ENCODE peak calls at places on chromosomes 7 and 10, in ten cellular contexts. X is fibroblast of lung; Z is right cardiac atrium; M is SJSA1; P is sigmoid colon; A is pancreas; F is right lobe of liver; W is naive thymus-derived CD4-positive, alpha-beta T cell; J is spleen; U is tibial nerve. E is an unnamed sample. For H3K9me3, the result is how much of the 10 kb centered on the place peaks cover.

GRCh38 chr10:120115959-120116358 is 223.4 kb downstream of the SEC23IP start:
- DNase-seq in U (no peak), P (no peak), J (no peak), M (no peak), W (no peak), Z (no peak), X (no peak), F (no peak), A (no peak), E (no peak)

GRCh38 chr10:131094406-131095108 is 217.0 kb downstream of the TCERG1L start:
- DNase-seq in P (no peak), J (no peak), U (peak), A (no peak), X (no peak), M (no peak), Z (no peak), W (no peak), F (no peak), E (peak)

GRCh38 chr10:44466236-44466635 is 81.3 kb upstream of the CXCL12 start:
- DNase-seq in W (no peak), F (no peak), U (no peak), Z (no peak), X (peak), A (no peak), P (no peak), J (no peak), M (no peak), E (no peak)

GRCh38 chr7:50738932-50739331 is 43.8 kb downstream of the GRB10 start:
- DNase-seq in Z (no peak), W (no peak), M (no peak), F (no peak), J (no peak), X (no peak), U (no peak), P (no peak), A (no peak), E (no peak)

GRCh38 chr7:39735903-39736302 is 112.5 kb downstream of the RALA start:
- DNase-seq in Z (no peak), W (no peak), U (no peak), F (no peak), P (no peak), M (no peak), J (no peak), A (no peak), X (peak), E (no peak)

GRCh38 chr10:97013568-97013967 is 172.2 kb downstream of the SLIT1 start:
- DNase-seq in M (no peak), J (no peak), P (no peak), F (no peak), W (no peak), X (no peak), U (no peak), A (no peak), Z (no peak), E (no peak)

GRCh38 chr10:100743626-100744135 is 1.7 kb upstream of the PAX2 start:
- DNase-seq in Z (no peak), X (peak), A (no peak), W (no peak), M (no peak), P (peak), U (no peak), F (peak), J (no peak), E (no peak)

GRCh38 chr7:27677912-27678612 is 15.4 kb upstream of the HIBADH start:
- DNase-seq in Z (no peak), M (peak), X (peak), P (no peak), J (no peak), F (no peak), W (no peak), U (no peak), A (no peak), E (no peak)

GRCh38 chr10:110355181-110355831 is 50.6 kb upstream of the SMNDC1 start:
- DNase-seq in A (no peak), Z (no peak), M (no peak), W (no peak), U (no peak), X (no peak), F (no peak), J (peak), P (peak), E (no peak)

GRCh38 chr7:125857606-125858005 is 928.0 kb upstream of the POT1 start:
- DNase-seq in Z (no peak), U (no peak), X (peak), P (no peak), J (no peak), A (no peak), W (no peak), M (no peak), F (no peak), E (no peak)

GRCh38 chr10:130403153-130403890 is 267.1 kb downstream of the GLRX3 start:
- DNase-seq in W (no peak), A (peak), X (no peak), P (no peak), Z (no peak), M (peak), U (no peak), F (no peak), J (no peak), E (no peak)

GRCh38 chr7:97021443-97022261 is 3.0 kb downstream of the DLX5 start:
- DNase-seq in U (no peak), A (no peak), M (peak), X (no peak), Z (peak), P (no peak), W (no peak), J (peak), F (no peak), E (no peak)

GRCh38 chr10:34520084-34520483 is 295.0 kb downstream of the PARD3 start:
- DNase-seq in J (no peak), M (no peak), W (no peak), F (no peak), U (no peak), Z (no peak), X (peak), A (no peak), P (no peak), E (no peak)

GRCh38 chr10:34994565-34995142 is 95.5 kb downstream of the CUL2 start:
- DNase-seq in U (peak), X (peak), Z (no peak), W (peak), J (no peak), F (no peak), P (no peak), M (peak), A (peak), E (peak)

GRCh38 chr7:27141591-27142561 is 1.6 kb downstream of the HOXA5 start:
- DNase-seq in W (no peak), P (no peak), A (peak), M (peak), X (peak), U (no peak), Z (no peak), F (no peak), J (peak), E (no peak)

GRCh38 chr10:104128214-104128613 is 6.2 kb downstream of the SFR1 start:
- DNase-seq in A (no peak), Z (no peak), U (no peak), W (no peak), X (peak), M (no peak), F (no peak), P (no peak), J (no peak), E (no peak)

GRCh38 chr10:112389147-112389822 is 15.4 kb downstream of the ACSL5 start:
- DNase-seq in Z (no peak), F (no peak), M (peak), J (no peak), A (no peak), X (peak), P (no peak), U (no peak), W (no peak), E (no peak)

GRCh38 chr10:70890917-70891431 is 2.6 kb upstream of the PCBD1 start:
- DNase-seq in F (peak), W (no peak), A (peak), Z (peak), X (no peak), P (peak), M (no peak), U (no peak), J (no peak), E (no peak)

GRCh38 chr10:31395695-31396094 is 76.7 kb downstream of the ZEB1 start:
- DNase-seq in X (no peak), A (no peak), M (no peak), Z (no peak), U (no peak), F (no peak), W (no peak), P (no peak), J (no peak), E (no peak)

GRCh38 chr7:7673240-7673550 is 32.6 kb downstream of the UMAD1 start:
- DNase-seq in J (no peak), Z (no peak), P (no peak), W (no peak), A (no peak), F (no peak), U (no peak), X (no peak), M (no peak), E (no peak)

GRCh38 chr7:151429555-151430331 is 10.2 kb downstream of the CRYGN start:
- DNase-seq in X (peak), A (peak), J (peak), W (peak), U (no peak), F (no peak), P (peak), M (no peak), Z (no peak), E (no peak)

GRCh38 chr7:157976406-157976805 is 611.2 kb downstream of the PTPRN2 start:
- DNase-seq in M (no peak), J (peak), P (no peak), X (no peak), A (no peak), F (no peak), Z (no peak), W (no peak), U (no peak), E (no peak)
- H3K9me3 ChIP-seq in M (under half), J (under half), P (under half), X (under half), A (under half), F (under half), Z (under half), W (under half), U (under half), E (under half)

GRCh38 chr10:99534456-99534938 is 1.8 kb downstream of the NKX2-3 start:
- DNase-seq in W (no peak), F (no peak), A (no peak), P (no peak), Z (no peak), J (no peak), M (no peak), X (no peak), U (no peak), E (no peak)
- H3K9me3 ChIP-seq in W (under half), F (under half), A (under half), P (under half), Z (under half), J (under half), M (under half), X (under half), U (under half), E (under half)

DNA sequence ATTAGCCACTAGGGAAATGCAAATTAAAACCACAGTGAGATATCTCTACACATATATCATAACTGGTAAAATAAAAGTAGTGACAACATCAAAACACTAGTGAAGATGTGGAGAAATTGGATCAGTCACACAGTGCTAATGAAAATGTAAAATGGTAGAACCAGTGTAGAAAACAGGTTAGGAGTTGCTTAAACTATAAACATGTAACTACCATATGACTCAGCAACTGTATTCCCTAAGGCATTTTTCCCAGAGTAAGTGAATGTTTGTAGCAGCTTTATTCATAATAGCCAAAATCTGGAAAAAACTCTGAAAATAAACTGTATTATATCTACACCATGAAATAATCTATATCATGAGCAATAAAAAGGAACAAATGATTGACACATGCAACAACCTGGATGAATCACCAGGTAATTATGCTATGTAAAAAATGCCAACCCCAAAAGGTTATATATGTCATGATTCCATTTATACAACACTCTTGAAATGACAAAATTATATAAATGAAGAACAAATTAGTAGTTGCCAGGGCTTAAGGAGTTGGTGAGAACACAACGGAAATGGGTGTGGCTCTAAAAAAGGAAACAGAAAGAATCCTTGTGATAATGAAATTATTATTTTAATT is 22.8 kb downstream of the SLC25A40 start:
- DNase-seq in P (no peak), U (no peak), A (no peak), M (no peak), W (no peak), X (no peak), Z (no peak), J (no peak), F (no peak), E (no peak)
- H3K9me3 ChIP-seq in P (under half), U (under half), A (under half), M (under half), W (under half), X (under half), Z (under half), J (under half), F (under half), E (under half)

GRCh38 chr10:33095867-33096479 is 137.9 kb upstream of the ITGB1 start:
- DNase-seq in X (no peak), A (no peak), M (no peak), Z (no peak), U (no peak), P (no peak), J (no peak), F (no peak), W (no peak), E (no peak)

GRCh38 chr10:33102071-33102470 is 144.0 kb upstream of the ITGB1 start:
- DNase-seq in U (no peak), P (no peak), F (no peak), A (no peak), M (no peak), W (no peak), Z (no peak), J (no peak), X (no peak), E (no peak)

GRCh38 chr10:33100996-33101747 is 143.1 kb upstream of the ITGB1 start:
- DNase-seq in Z (no peak), W (no peak), F (no peak), P (no peak), J (no peak), X (no peak), U (no peak), A (no peak), M (no peak), E (no peak)

GRCh38 chr10:33098966-33099663 is 141.1 kb upstream of the ITGB1 start:
- DNase-seq in U (no peak), P (no peak), F (no peak), M (no peak), J (no peak), X (peak), W (no peak), Z (no peak), A (no peak), E (no peak)

GRCh38 chr10:33099748-33100147 is 141.7 kb upstream of the ITGB1 start:
- DNase-seq in A (no peak), U (no peak), W (no peak), J (no peak), P (no peak), X (peak), M (no peak), F (no peak), Z (no peak), E (no peak)
- H3K9me3 ChIP-seq in A (under half), U (under half), W (under half), J (under half), P (under half), X (under half), M (under half), F (under half), Z (under half), E (under half)

GRCh38 chr10:9848278-9848677 is 1169.4 kb upstream of the CELF2 start:
- DNase-seq in U (no peak), J (no peak), X (no peak), A (no peak), Z (no peak), F (no peak), W (no peak), P (no peak), M (no peak), E (no peak)
- H3K9me3 ChIP-seq in U (under half), J (under half), X (under half), A (under half), Z (under half), F (under half), W (under half), P (under half), M (under half), E (under half)